ENCODE peak calls at places on chromosomes 7 and 10, in nine cellular contexts. S is neural crest cell, J is K562, D is mammary epithelial cell, U is uterus, V is transverse colon, K is neural progenitor cell, M is bronchial epithelial cell, Z is ascending aorta. Y is an unnamed sample.

GRCh38 chr7:30831227-30831626 is 60.0 kb downstream of the MINDY4 start:
- DNase-seq in S (no peak), J (no peak), D (no peak), U (no peak), V (no peak), K (no peak), M (peak; percentile 4), Z (no peak), Y (no peak)

GRCh38 chr7:135386181-135386580 is 123.7 kb downstream of the CNOT4 start:
- DNase-seq in S (no peak), J (no peak), D (no peak), U (no peak), V (no peak), K (no peak), M (peak; percentile 12), Z (no peak), Y (no peak)

GRCh38 chr7:30727061-30727945 is 24.6 kb upstream of the INMT start:
- DNase-seq in S (no peak), J (no peak), D (no peak), U (no peak), V (peak; percentile 27), K (no peak), M (no peak), Z (no peak), Y (no peak)

GRCh38 chr7:43647314-43647691 is 64.4 kb downstream of the STK17A start:
- DNase-seq in S (no peak), J (no peak), D (no peak), U (peak; percentile 38), V (no peak), K (peak; percentile 72), M (no peak), Z (no peak), Y (no peak)

GRCh38 chr10:90112681-90113080 is 411.3 kb downstream of the KIF20B start:
- DNase-seq in S (no peak), J (no peak), D (peak; percentile 28), U (no peak), V (no peak), K (no peak), M (peak; percentile 59), Z (no peak), Y (no peak)

GRCh38 chr7:66505531-66506451 is 122.9 kb upstream of the KCTD7 start:
- DNase-seq in S (no peak), J (peak; percentile 5), D (no peak), U (peak; percentile 16), V (no peak), K (no peak), M (no peak), Z (no peak), Y (no peak)

GRCh38 chr10:101066146-101066889 is 4.5 kb downstream of the KAZALD1 start:
- DNase-seq in S (no peak), J (peak; percentile 71), D (peak; percentile 64), U (peak; percentile 51), V (peak; percentile 92), K (peak; percentile 76), M (peak; percentile 55), Z (peak; percentile 37), Y (peak; percentile 89)

GRCh38 chr7:157679607-157680006 is 342.8 kb downstream of the DNAJB6 start:
- DNase-seq in S (no peak), J (no peak), D (no peak), U (no peak), V (no peak), K (peak; percentile 41), M (no peak), Z (no peak), Y (no peak)

DNA sequence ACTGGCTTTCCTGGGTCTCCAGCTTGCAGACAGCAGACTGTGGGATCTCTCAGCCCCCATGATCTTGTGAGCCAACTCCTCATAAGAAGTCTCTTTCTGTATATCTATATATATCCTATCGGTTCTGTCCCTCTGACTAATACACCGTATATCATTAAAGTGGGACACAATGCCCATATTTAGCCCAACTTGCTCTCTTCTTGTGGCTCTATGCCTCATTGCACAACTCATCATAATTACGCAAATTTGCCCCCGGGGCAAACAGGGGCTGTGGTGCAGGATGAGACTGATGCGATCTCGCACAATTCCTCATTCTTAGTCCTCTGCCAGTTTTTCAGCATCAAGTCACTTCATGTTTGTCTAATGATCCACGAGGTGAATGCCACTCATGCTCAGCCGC is 183.2 kb downstream of the PRPF18 start:
- DNase-seq in S (no peak), J (no peak), D (peak; percentile 99), U (no peak), V (no peak), K (no peak), M (peak; percentile 90), Z (no peak), Y (peak; percentile 81)
- TF ChIP-seq CTCF in S (no peak), J (no peak), D (no peak), U (no peak), V (no peak), K (no peak), M (no peak), Z (no peak), Y (no peak)

GRCh38 chr10:29522038-29522855 is 112.5 kb downstream of the SVIL start:
- DNase-seq in S (no peak), J (no peak), D (no peak), U (no peak), V (peak; percentile 9), K (no peak), M (no peak), Z (no peak), Y (no peak)

GRCh38 chr10:29519670-29520069 is 115.1 kb downstream of the SVIL start:
- DNase-seq in S (no peak), J (no peak), D (no peak), U (no peak), V (no peak), K (no peak), M (no peak), Z (no peak), Y (no peak)

GRCh38 chr10:29512460-29512974 is 122.3 kb downstream of the SVIL start:
- DNase-seq in S (no peak), J (no peak), D (no peak), U (no peak), V (no peak), K (no peak), M (no peak), Z (no peak), Y (no peak)

GRCh38 chr10:29514306-29514705 is 120.5 kb downstream of the SVIL start:
- DNase-seq in S (no peak), J (no peak), D (no peak), U (no peak), V (no peak), K (no peak), M (no peak), Z (no peak), Y (no peak)

DNA sequence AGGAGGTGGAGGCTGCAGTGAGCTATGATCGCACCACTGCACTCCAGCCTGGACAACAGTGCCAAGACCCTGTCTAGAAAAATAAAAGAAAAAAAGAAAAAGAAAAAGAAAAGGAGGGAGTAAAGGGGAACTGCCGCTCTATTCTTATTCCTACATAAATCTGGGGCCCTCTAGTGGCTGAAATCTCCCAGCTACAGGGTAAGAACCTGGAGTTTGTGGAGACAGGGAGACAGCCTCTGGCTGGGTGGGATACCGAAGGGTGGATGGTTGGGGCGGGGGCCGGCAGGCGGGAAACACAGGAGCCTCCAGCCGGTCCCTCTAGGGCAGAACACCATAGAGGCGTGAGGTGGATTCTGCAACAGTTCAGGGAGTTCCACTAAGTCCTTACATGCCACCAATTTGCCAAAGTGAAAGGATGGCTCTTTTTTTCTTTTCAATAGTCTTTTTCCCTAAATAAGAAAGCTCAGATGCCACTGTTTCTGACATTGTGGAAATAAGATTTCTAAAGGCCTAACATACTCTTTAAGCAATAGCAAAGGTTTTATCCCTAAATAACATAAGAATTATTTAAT is 117.3 kb downstream of the SVIL start:
- DNase-seq in S (peak; percentile 43), J (peak; percentile 38), D (no peak), U (no peak), V (peak; percentile 26), K (peak; percentile 79), M (no peak), Z (no peak), Y (no peak)
- TF ChIP-seq CTCF in S (peak; percentile 66), J (peak; percentile 64), D (peak; percentile 54), U (no peak), V (peak; percentile 45), K (peak; percentile 78), M (peak; percentile 63), Z (peak; percentile 54), Y (peak; percentile 65)

DNA sequence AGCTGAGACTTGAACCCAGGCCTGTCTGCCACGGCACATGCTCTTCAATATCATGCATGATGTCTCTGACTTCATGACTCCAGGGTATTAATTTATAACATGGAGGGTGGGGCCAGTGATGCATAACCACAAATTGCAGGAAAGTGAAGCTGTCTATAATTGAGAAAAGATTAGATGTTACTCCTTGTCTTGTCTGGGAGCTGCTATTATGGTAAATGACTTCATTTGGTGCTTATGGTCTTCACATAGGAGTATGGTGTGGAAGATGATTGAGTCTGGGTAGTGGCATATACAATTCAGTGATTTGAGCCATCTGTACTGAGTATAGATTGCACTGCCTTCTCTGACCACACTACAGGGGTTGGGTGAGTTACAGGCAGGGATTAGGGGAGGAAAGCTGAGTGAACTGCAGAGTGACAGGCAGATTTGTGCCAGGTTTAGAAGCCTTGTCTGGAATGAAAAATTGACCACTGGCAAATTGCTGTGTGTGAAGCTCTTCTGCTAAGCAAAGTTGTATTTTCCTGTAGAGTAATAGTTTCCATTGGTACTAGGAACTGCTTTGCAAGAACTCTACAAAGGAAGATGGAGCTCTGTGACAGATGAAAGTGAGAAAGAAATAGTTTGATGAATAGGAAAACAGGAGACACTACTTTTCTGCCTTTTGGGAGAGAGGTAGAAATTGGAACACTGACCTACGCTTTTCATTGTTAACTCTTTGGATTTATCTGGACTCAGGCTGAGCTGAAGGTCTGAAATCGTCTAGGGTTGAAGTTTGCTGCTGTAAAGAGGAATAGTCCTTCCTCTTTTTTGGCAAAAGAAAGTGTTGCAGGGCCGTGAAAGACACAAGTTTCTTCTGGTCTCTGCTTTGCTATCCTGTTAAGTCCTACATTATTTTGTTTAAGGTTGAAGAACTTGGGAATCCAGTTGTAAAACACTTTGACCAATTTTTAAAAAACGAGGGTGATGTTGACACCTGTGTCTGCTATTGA is 2.7 kb downstream of the SND1 start:
- DNase-seq in S (no peak), J (no peak), D (peak; percentile 10), U (no peak), V (no peak), K (peak; percentile 33), M (peak; percentile 15), Z (no peak), Y (no peak)
- TF ChIP-seq CTCF in S (no peak), J (no peak), D (no peak), U (no peak), V (no peak), K (no peak), M (no peak), Z (no peak), Y (no peak)

GRCh38 chr7:107049480-107049879 is 5.0 kb downstream of the PRKAR2B start:
- DNase-seq in S (no peak), J (no peak), D (no peak), U (no peak), V (no peak), K (no peak), M (no peak), Z (no peak), Y (no peak)

GRCh38 chr7:107046511-107047259 is 2.2 kb downstream of the PRKAR2B start:
- DNase-seq in S (no peak), J (no peak), D (no peak), U (no peak), V (no peak), K (no peak), M (no peak), Z (no peak), Y (no peak)

GRCh38 chr7:107048783-107049418 is 4.4 kb downstream of the PRKAR2B start:
- DNase-seq in S (no peak), J (no peak), D (no peak), U (no peak), V (no peak), K (no peak), M (no peak), Z (no peak), Y (no peak)

GRCh38 chr7:107049971-107050532 is 5.5 kb downstream of the PRKAR2B start:
- DNase-seq in S (no peak), J (no peak), D (no peak), U (no peak), V (no peak), K (no peak), M (no peak), Z (no peak), Y (no peak)

DNA sequence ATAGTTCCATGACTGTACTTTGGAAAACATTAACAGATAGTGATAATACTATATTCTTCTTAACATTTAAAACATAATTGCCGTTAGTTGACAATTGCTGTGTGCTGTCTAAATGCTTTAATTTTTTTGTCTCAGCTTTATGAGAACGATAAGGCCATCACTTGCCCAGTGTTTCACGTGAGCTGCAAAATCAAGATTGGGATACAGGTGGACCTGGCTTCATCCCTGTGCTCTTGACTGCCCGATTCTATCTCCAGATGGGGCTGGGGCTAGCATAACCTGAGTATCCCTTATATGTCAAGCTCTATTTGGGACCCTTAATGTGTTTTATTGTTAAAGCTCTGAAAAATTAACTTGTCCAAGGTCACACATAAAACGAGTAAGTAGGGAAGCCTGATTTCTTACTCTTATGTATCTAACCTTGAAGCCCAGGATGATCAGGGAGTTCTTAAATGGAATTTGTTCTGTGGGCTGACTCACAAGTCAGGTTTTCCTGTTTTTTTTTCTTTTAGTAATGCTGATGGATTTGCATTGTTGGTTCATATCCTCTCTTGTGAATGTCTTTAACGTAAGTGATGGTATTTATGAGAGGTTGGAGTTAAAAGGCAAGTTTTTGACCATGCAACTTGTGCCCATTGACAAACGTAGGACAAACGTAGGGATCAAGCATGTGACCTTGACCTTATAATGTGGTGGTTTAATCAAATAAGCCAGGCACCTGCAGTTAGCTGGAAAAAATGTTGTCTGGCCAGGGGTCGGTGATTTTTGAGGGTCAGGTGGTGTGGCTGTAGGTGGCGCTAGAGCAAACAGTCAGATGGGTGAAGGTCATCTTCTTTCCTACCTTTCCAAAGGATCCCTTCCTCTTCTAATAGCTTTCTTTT is 3.6 kb downstream of the PRKAR2B start:
- DNase-seq in S (no peak), J (peak; percentile 63), D (no peak), U (no peak), V (no peak), K (no peak), M (no peak), Z (no peak), Y (no peak)
- TF ChIP-seq CTCF in S (peak; percentile 14), J (peak; percentile 89), D (no peak), U (no peak), V (no peak), K (peak; percentile 54), M (no peak), Z (no peak), Y (no peak)